ENCODE peak calls at places on chromosomes 1 and 21, in ten cellular contexts. T is anterior cingulate cortex; O is HCEC 1CT; Y is dorsolateral prefrontal cortex; F is ELR; A is left ventricle myocardium superior; R is NCI-H2171 treated with DMSO at 0.1 percent for 48 hours; G is stimulated activated CD4-positive, alpha-beta T cell treated with anti-CD3 and anti-CD28 coated beads, Interleukin-2, amount 100 ng/mL, for 24 hours; D is A673; L is activated CD8-positive, alpha-beta memory T cell treated with anti-CD3 and anti-CD28 coated beads, Interleukin-2, amount 10 ng/mL, durations not matched to agents 7 days and 5 days. W is an unnamed sample.

GRCh38 chr21:37677006-37677405 is 239.3 kb downstream of the KCNJ6 start:
- DNase-seq in T (no peak), O (no peak), Y (no peak), F (no peak), A (no peak), R (no peak), G (no peak), D (no peak), L (no peak), W (no peak)

GRCh38 chr1:209743145-209743482 is 12.7 kb upstream of the TRAF3IP3 start:
- DNase-seq in T (no peak), O (peak; percentile 56), Y (peak; percentile 33), F (peak; percentile 38), A (peak; percentile 62), R (no peak), G (no peak), D (no peak), L (no peak), W (peak; percentile 77)

GRCh38 chr1:226798427-226799411 is 59.6 kb upstream of the ITPKB start:
- DNase-seq in T (no peak), O (no peak), Y (no peak), F (no peak), A (no peak), R (no peak), G (peak; percentile 63), D (no peak), L (peak; percentile 88), W (no peak)

GRCh38 chr1:25503551-25504426 is 39.6 kb upstream of the LDLRAP1 start:
- DNase-seq in T (no peak), O (peak; percentile 16), Y (no peak), F (peak; percentile 42), A (peak; percentile 74), R (peak; percentile 78), G (peak; percentile 74), D (peak; percentile 37), L (peak; percentile 66), W (peak; percentile 31)

GRCh38 chr1:109151146-109151545 is 37.2 kb downstream of the ELAPOR1 start:
- DNase-seq in T (no peak), O (peak; percentile 55), Y (peak; percentile 64), F (peak; percentile 59), A (peak; percentile 56), R (peak; percentile 27), G (no peak), D (no peak), L (no peak), W (peak; percentile 67)

GRCh38 chr1:92933459-92933858 is 27.8 kb downstream of the DIPK1A start:
- DNase-seq in T (no peak), O (peak; percentile 42), Y (no peak), F (no peak), A (no peak), R (no peak), G (no peak), D (no peak), L (no peak), W (peak; percentile 14)

GRCh38 chr1:19661721-19662228 is 2.9 kb upstream of the HTR6 start:
- DNase-seq in T (no peak), O (no peak), Y (no peak), F (peak; percentile 63), A (no peak), R (peak; percentile 51), G (peak; percentile 58), D (peak; percentile 62), L (peak; percentile 56), W (peak; percentile 73)

GRCh38 chr1:9166289-9167235 is 37.7 kb upstream of the GPR157 start:
- DNase-seq in T (no peak), O (no peak), Y (no peak), F (peak; percentile 92), A (no peak), R (no peak), G (no peak), D (no peak), L (no peak), W (peak; percentile 42)

GRCh38 chr1:14366361-14367018 is 232.0 kb upstream of the KAZN start:
- DNase-seq in T (no peak), O (no peak), Y (peak; percentile 60), F (no peak), A (peak; percentile 65), R (peak; percentile 20), G (no peak), D (peak; percentile 74), L (no peak), W (no peak)

GRCh38 chr1:219772265-219773036 is 155.9 kb downstream of the SLC30A10 start:
- DNase-seq in T (no peak), O (no peak), Y (no peak), F (no peak), A (peak; percentile 66), R (no peak), G (no peak), D (no peak), L (no peak), W (no peak)

GRCh38 chr21:29056005-29056404 is 17.4 kb downstream of the CCT8 start:
- DNase-seq in T (no peak), O (no peak), Y (no peak), F (no peak), A (no peak), R (no peak), G (no peak), D (no peak), L (no peak), W (no peak)

GRCh38 chr1:174800221-174800791 is 199.4 kb upstream of the CACYBP start:
- DNase-seq in T (peak; percentile 22), O (peak; percentile 8), Y (no peak), F (no peak), A (no peak), R (peak; percentile 61), G (peak; percentile 21), D (no peak), L (peak; percentile 43), W (peak; percentile 13)

GRCh38 chr1:156140879-156141707 is 12.3 kb upstream of the SEMA4A start:
- DNase-seq in T (peak; percentile 29), O (no peak), Y (peak; percentile 50), F (no peak), A (peak; percentile 60), R (no peak), G (peak; percentile 58), D (no peak), L (peak; percentile 51), W (no peak)

GRCh38 chr1:168871531-168871930 is 142.5 kb upstream of the DPT start:
- DNase-seq in T (no peak), O (no peak), Y (no peak), F (no peak), A (no peak), R (no peak), G (no peak), D (no peak), L (no peak), W (no peak)

GRCh38 chr1:167273027-167273800 is 52.5 kb downstream of the POU2F1 start:
- DNase-seq in T (no peak), O (peak; percentile 16), Y (no peak), F (peak; percentile 8), A (no peak), R (peak; percentile 94), G (no peak), D (peak; percentile 72), L (no peak), W (peak; percentile 80)

GRCh38 chr1:93908394-93909145 is 660 bp downstream of the GCLM start:
- DNase-seq in T (peak; percentile 24), O (peak; percentile 2), Y (no peak), F (peak; percentile 58), A (peak; percentile 59), R (peak; percentile 2), G (peak; percentile 54), D (peak; percentile 34), L (peak; percentile 72), W (peak; percentile 18)

GRCh38 chr1:31586376-31587327 is 10.3 kb downstream of the TINAGL1 start:
- DNase-seq in T (no peak), O (no peak), Y (no peak), F (no peak), A (no peak), R (no peak), G (no peak), D (no peak), L (no peak), W (no peak)

GRCh38 chr1:119276558-119276957 is 92.0 kb upstream of the HAO2 start:
- DNase-seq in T (no peak), O (no peak), Y (no peak), F (no peak), A (no peak), R (peak; percentile 46), G (no peak), D (no peak), L (no peak), W (no peak)

GRCh38 chr1:200258447-200259375 is 151.1 kb downstream of the ZNF281 start:
- DNase-seq in T (no peak), O (peak; percentile 38), Y (no peak), F (peak; percentile 64), A (no peak), R (peak; percentile 9), G (no peak), D (peak; percentile 52), L (no peak), W (peak; percentile 45)

GRCh38 chr1:63728611-63729226 is 45.1 kb upstream of the ROR1 start:
- DNase-seq in T (no peak), O (no peak), Y (no peak), F (no peak), A (no peak), R (no peak), G (no peak), D (no peak), L (no peak), W (no peak)

GRCh38 chr1:15617874-15618684 is 821 bp downstream of the DDI2 start:
- DNase-seq in T (peak; percentile 43), O (peak; percentile 9), Y (no peak), F (peak; percentile 39), A (no peak), R (peak; percentile 37), G (peak; percentile 49), D (peak; percentile 32), L (peak; percentile 62), W (peak; percentile 17)

GRCh38 chr1:201456499-201457309 is 12.3 kb downstream of the PHLDA3 start:
- DNase-seq in T (no peak), O (peak; percentile 96), Y (no peak), F (peak; percentile 98), A (peak; percentile 71), R (no peak), G (no peak), D (peak; percentile 89), L (no peak), W (peak; percentile 96)

GRCh38 chr1:184745110-184745509 is 9.5 kb downstream of the EDEM3 start:
- DNase-seq in T (no peak), O (peak; percentile 38), Y (no peak), F (no peak), A (no peak), R (no peak), G (no peak), D (no peak), L (no peak), W (peak; percentile 16)

GRCh38 chr21:43770066-43770655 is 5.9 kb downstream of the CSTB start:
- DNase-seq in T (no peak), O (no peak), Y (no peak), F (no peak), A (no peak), R (no peak), G (no peak), D (no peak), L (no peak), W (no peak)

GRCh38 chr1:72412286-72412685 is 129.9 kb upstream of the NEGR1 start:
- DNase-seq in T (no peak), O (peak; percentile 76), Y (no peak), F (peak; percentile 88), A (no peak), R (no peak), G (no peak), D (no peak), L (no peak), W (no peak)

GRCh38 chr1:19476440-19477190 is 8.7 kb downstream of the CAPZB start:
- DNase-seq in T (no peak), O (no peak), Y (no peak), F (no peak), A (no peak), R (no peak), G (no peak), D (no peak), L (peak; percentile 71), W (peak; percentile 50)

GRCh38 chr1:36297062-36297461 is 9.1 kb upstream of the SH3D21 start:
- DNase-seq in T (no peak), O (no peak), Y (no peak), F (no peak), A (no peak), R (no peak), G (no peak), D (no peak), L (no peak), W (no peak)

GRCh38 chr1:65504263-65504662 is 83.8 kb downstream of the LEPR start:
- DNase-seq in T (no peak), O (no peak), Y (no peak), F (no peak), A (no peak), R (no peak), G (no peak), D (no peak), L (no peak), W (no peak)